ENCODE peak calls at places on chromosomes 5 and 9, in six cellular contexts. B is iris pigment epithelial cell; E is foreskin fibroblast; P is activated CD8-positive, alpha-beta memory T cell treated with anti-CD3 and anti-CD28 coated beads, Interleukin-2, amount 10 ng/mL, durations not matched to agents 7 days and 5 days; R is GM10248; U is stimulated activated CD4-positive, alpha-beta T cell treated with anti-CD3 and anti-CD28 coated beads, Interleukin-4, amount 100 ng/mL, for 1 hour. O is an unnamed sample.

GRCh38 chr5:151758141-151758429 is 346 bp downstream of the ATOX1 start:
- DNase-seq in B (no peak), E (no peak), P (no peak), R (no peak), U (no peak), O (no peak)

GRCh38 chr5:177304392-177305119 is 957 bp downstream of the PRELID1 start:
- DNase-seq in B (no peak), E (no peak), P (peak; percentile 66), R (no peak), U (no peak), O (peak; percentile 55)

GRCh38 chr5:78648359-78649219 is at the start of gene LHFPL2:
- DNase-seq in B (peak; percentile 71), E (peak; percentile 47), P (no peak), R (peak; percentile 85), U (peak; percentile 30), O (no peak)

GRCh38 chr9:126347911-126348760 is 21.5 kb downstream of the MVB12B start:
- DNase-seq in B (no peak), E (no peak), P (no peak), R (no peak), U (no peak), O (no peak)

GRCh38 chr9:112890106-112891081 is at the start of gene SLC46A2:
- DNase-seq in B (no peak), E (no peak), P (no peak), R (no peak), U (no peak), O (no peak)

GRCh38 chr5:172492991-172493390 is 38.7 kb upstream of the SH3PXD2B start:
- DNase-seq in B (no peak), E (no peak), P (no peak), R (no peak), U (no peak), O (no peak)

GRCh38 chr5:151719228-151719861 is 32.6 kb upstream of the SPARC start:
- DNase-seq in B (peak; percentile 55), E (no peak), P (peak; percentile 49), R (no peak), U (no peak), O (peak; percentile 51)

GRCh38 chr5:74631088-74631960 is 9.2 kb downstream of the ENC1 start:
- DNase-seq in B (peak; percentile 93), E (peak; percentile 39), P (peak; percentile 49), R (peak; percentile 68), U (no peak), O (no peak)

GRCh38 chr9:122904823-122905710 is at the start of gene RC3H2:
- DNase-seq in B (peak; percentile 100), E (peak; percentile 100), P (peak; percentile 99), R (peak; percentile 92), U (peak; percentile 92), O (peak; percentile 99)

GRCh38 chr5:109365653-109366052 is 44.1 kb downstream of the PJA2 start:
- DNase-seq in B (no peak), E (peak; percentile 2), P (no peak), R (no peak), U (no peak), O (no peak)

GRCh38 chr9:119369670-119370366 is 583 bp upstream of the BRINP1 start:
- DNase-seq in B (no peak), E (no peak), P (no peak), R (no peak), U (no peak), O (no peak)

GRCh38 chr5:93055971-93056370 is 525.0 kb downstream of the NR2F1-AS1 start:
- DNase-seq in B (no peak), E (no peak), P (no peak), R (no peak), U (no peak), O (no peak)

GRCh38 chr5:115584501-115584900 is 17.8 kb downstream of the TICAM2 start:
- DNase-seq in B (no peak), E (no peak), P (no peak), R (no peak), U (no peak), O (no peak)

GRCh38 chr5:101915559-101915958 is 380.5 kb downstream of the SLCO4C1 start:
- DNase-seq in B (peak; percentile 37), E (no peak), P (no peak), R (no peak), U (no peak), O (no peak)

GRCh38 chr5:94870496-94871214 is 252.2 kb downstream of the SLF1 start:
- DNase-seq in B (no peak), E (no peak), P (no peak), R (no peak), U (no peak), O (peak; percentile 6)

GRCh38 chr5:129460121-129460950 is at the start of gene ADAMTS19:
- DNase-seq in B (peak; percentile 61), E (peak; percentile 56), P (no peak), R (peak; percentile 31), U (no peak), O (no peak)

GRCh38 chr5:128196791-128197190 is 113.2 kb downstream of the SLC12A2 start:
- DNase-seq in B (peak; percentile 96), E (peak; percentile 71), P (no peak), R (no peak), U (no peak), O (no peak)

GRCh38 chr5:91469517-91470165 is 86.5 kb upstream of the ARRDC3 start:
- DNase-seq in B (peak; percentile 12), E (peak; percentile 29), P (no peak), R (no peak), U (no peak), O (no peak)

GRCh38 chr5:143233020-143233419 is 170.5 kb downstream of the NR3C1 start:
- DNase-seq in B (no peak), E (no peak), P (peak; percentile 5), R (no peak), U (no peak), O (no peak)

GRCh38 chr5:134571703-134572405 is 46.4 kb downstream of the JADE2 start:
- DNase-seq in B (no peak), E (no peak), P (no peak), R (no peak), U (no peak), O (no peak)

GRCh38 chr5:77168187-77168883 is 42.1 kb upstream of the PDE8B start:
- DNase-seq in B (peak; percentile 48), E (peak; percentile 57), P (no peak), R (no peak), U (no peak), O (no peak)

GRCh38 chr5:101838329-101838964 is 457.6 kb downstream of the SLCO4C1 start:
- DNase-seq in B (peak; percentile 50), E (no peak), P (no peak), R (no peak), U (no peak), O (no peak)

GRCh38 chr9:4079906-4080305 is 220.0 kb downstream of the GLIS3 start:
- DNase-seq in B (no peak), E (no peak), P (no peak), R (no peak), U (no peak), O (no peak)

GRCh38 chr9:123414226-123414625 is 58.2 kb downstream of the CRB2 start:
- DNase-seq in B (no peak), E (no peak), P (no peak), R (no peak), U (no peak), O (no peak)

GRCh38 chr5:171453988-171454387 is 34.5 kb downstream of the FGF18 start:
- DNase-seq in B (no peak), E (no peak), P (no peak), R (no peak), U (no peak), O (no peak)

GRCh38 chr5:125349432-125349831 is 603.0 kb upstream of the ZNF608 start:
- DNase-seq in B (peak; percentile 7), E (peak; percentile 81), P (no peak), R (no peak), U (no peak), O (no peak)

GRCh38 chr9:95504053-95504963 is 12.5 kb downstream of the PTCH1 start:
- DNase-seq in B (peak; percentile 24), E (peak; percentile 79), P (no peak), R (no peak), U (no peak), O (peak; percentile 88)

GRCh38 chr9:115164511-115164974 is 46.6 kb upstream of the TNC start:
- DNase-seq in B (peak; percentile 17), E (peak; percentile 42), P (no peak), R (no peak), U (no peak), O (peak; percentile 2)

GRCh38 chr9:113488071-113488470 is 24.5 kb downstream of the RGS3 start:
- DNase-seq in B (no peak), E (no peak), P (no peak), R (no peak), U (no peak), O (no peak)

GRCh38 chr5:38734353-38734752 is 111.5 kb upstream of the OSMR start:
- DNase-seq in B (no peak), E (no peak), P (no peak), R (no peak), U (no peak), O (no peak)

GRCh38 chr5:11525020-11525419 is 379.2 kb downstream of the CTNND2 start:
- DNase-seq in B (no peak), E (no peak), P (no peak), R (no peak), U (no peak), O (no peak)

GRCh38 chr5:101929628-101930027 is 366.5 kb downstream of the SLCO4C1 start:
- DNase-seq in B (no peak), E (no peak), P (no peak), R (no peak), U (no peak), O (no peak)

GRCh38 chr9:134146774-134147493 is 11.1 kb downstream of the WDR5 start:
- DNase-seq in B (no peak), E (no peak), P (no peak), R (no peak), U (no peak), O (no peak)

GRCh38 chr9:17578911-17579793 is at the start of gene SH3GL2:
- DNase-seq in B (peak; percentile 14), E (no peak), P (no peak), R (peak; percentile 18), U (no peak), O (no peak)